ENCODE peak calls at places on chromosome 7, in eight cellular contexts. Z is heart left ventricle; S is hepatic stellate cell; H is heart right ventricle; W is activated T-cell treated with anti-CD3 and anti-CD28 coated beads, Interleukin-2, amount 50 U/mL, for 4 hours; N is NCI-H1092 treated with DMSO at 0.1 percent for 48 hours; P is endodermal cell; J is posterior vena cava. U is an unnamed sample.

GRCh38 chr7:136058561-136058960 is 81.4 kb upstream of the MTPN start:
- DNase-seq in P (no peak), Z (no peak), N (no peak), S (no peak), J (no peak), W (no peak), H (no peak), U (no peak)

GRCh38 chr7:109950256-109950655 is 1140.7 kb upstream of the LRRN3 start:
- DNase-seq in J (no peak), P (no peak), S (no peak), N (no peak), Z (no peak), W (no peak), H (no peak), U (no peak)

GRCh38 chr7:81268551-81268950 is 349.7 kb upstream of the SEMA3C start:
- DNase-seq in S (no peak), N (no peak), H (no peak), Z (no peak), P (no peak), J (no peak), W (no peak), U (peak)

GRCh38 chr7:45703911-45704682 is 129.9 kb downstream of the ADCY1 start:
- DNase-seq in Z (no peak), N (no peak), S (no peak), P (peak), J (peak), W (no peak), H (no peak), U (no peak)

GRCh38 chr7:152859781-152860191 is 100.2 kb downstream of the ACTR3B start:
- DNase-seq in Z (no peak), N (no peak), S (peak), H (no peak), P (peak), W (no peak), J (no peak), U (no peak)

GRCh38 chr7:30923009-30923773 is 11.5 kb downstream of the AQP1 start:
- DNase-seq in W (peak), Z (peak), P (peak), N (no peak), S (no peak), H (peak), J (peak), U (no peak)

GRCh38 chr7:102111063-102111757 is 175.5 kb upstream of the SH2B2 start:
- DNase-seq in H (no peak), N (no peak), Z (no peak), W (no peak), P (peak), J (no peak), S (no peak), U (no peak)

GRCh38 chr7:74236284-74236683 is 17.9 kb downstream of the RFC2 start:
- DNase-seq in W (no peak), S (no peak), Z (no peak), P (no peak), J (no peak), N (no peak), H (no peak), U (no peak)

GRCh38 chr7:42471573-42472174 is 234.7 kb upstream of the GLI3 start:
- DNase-seq in N (no peak), J (no peak), Z (no peak), W (no peak), P (no peak), S (no peak), H (no peak), U (peak)

GRCh38 chr7:143012409-143012808 is 14.5 kb downstream of the OR9A2 start:
- DNase-seq in S (no peak), N (no peak), J (no peak), H (no peak), P (no peak), Z (no peak), W (no peak), U (no peak)

GRCh38 chr7:369981-370621 is 80.1 kb downstream of the FOXL3 start:
- DNase-seq in P (peak), H (no peak), N (no peak), J (peak), Z (peak), S (no peak), W (peak), U (peak)

GRCh38 chr7:133771778-133772421 is 355.2 kb upstream of the LRGUK start:
- DNase-seq in Z (no peak), J (no peak), P (no peak), N (no peak), S (no peak), H (no peak), W (no peak), U (peak)

GRCh38 chr7:99375070-99375807 is 709 bp downstream of the ARPC1B start:
- DNase-seq in P (peak), J (peak), W (peak), S (peak), H (peak), N (peak), Z (peak), U (peak)

GRCh38 chr7:2501947-2502646 is 17.5 kb upstream of the LFNG start:
- DNase-seq in J (no peak), N (no peak), Z (no peak), P (no peak), S (no peak), W (no peak), H (no peak), U (no peak)

GRCh38 chr7:143145-143751 is 49.1 kb upstream of the FAM20C start:
- DNase-seq in S (no peak), J (peak), H (no peak), P (no peak), Z (no peak), W (no peak), N (no peak), U (no peak)

GRCh38 chr7:138797715-138798320 is at the start of the genes ATP6V0A4 and TMEM213:
- DNase-seq in Z (no peak), N (no peak), W (no peak), H (no peak), S (no peak), P (peak), J (no peak), U (no peak)

GRCh38 chr7:16419859-16420258 is 1.5 kb downstream of the CRPPA start:
- DNase-seq in W (no peak), Z (no peak), N (no peak), H (no peak), J (no peak), P (no peak), S (no peak), U (no peak)